ENCODE peak calls at places on chromosomes 11 and 22, in five cellular contexts. F, Y, B, E and X are unnamed samples.

GRCh38 chr22:38868886-38869381 is 3.1 kb downstream of the CBX6 start:
- DNase-seq in Y (peak), B (peak), E (peak), F (peak), X (peak)

GRCh38 chr11:6413791-6414231 is 5.1 kb downstream of the APBB1 start:
- DNase-seq in F (no peak), E (peak), Y (no peak), B (no peak), X (no peak)

GRCh38 chr11:17734986-17735822 is 623 bp downstream of the KCNC1 start:
- DNase-seq in Y (peak), B (peak), F (peak), E (peak), X (no peak)

GRCh38 chr11:94305146-94305545 is 766 bp downstream of the IZUMO1R start:
- DNase-seq in E (no peak), B (no peak), Y (no peak), F (no peak), X (no peak)

GRCh38 chr11:96390403-96390830 is 604 bp downstream of the JRKL start:
- DNase-seq in Y (no peak), B (no peak), F (no peak), E (no peak), X (no peak)

GRCh38 chr11:15289718-15290117 is 175.0 kb downstream of the INSC start:
- DNase-seq in F (no peak), B (no peak), E (no peak), Y (no peak), X (no peak)

GRCh38 chr11:35116762-35117588 is 22.0 kb upstream of the CD44 start:
- DNase-seq in E (no peak), Y (no peak), F (no peak), B (no peak), X (no peak)

GRCh38 chr11:110366234-110366633 is 63.5 kb upstream of the FDX1 start:
- DNase-seq in E (no peak), F (peak), B (no peak), Y (no peak), X (no peak)